ENCODE peak calls at places on chromosomes 16 and 17, in nine cellular contexts. R is GM23248; U is CD8-positive, alpha-beta memory T cell; J is heart right ventricle; Z is HCT116; N is heart left ventricle; C is cardiac muscle cell; E is right lobe of liver; G is GM12878. X is an unnamed sample.
A peak's percentile ranks its signal among the peaks of the same experiment; 100 is the strongest.

GRCh38 chr16:83746611-83747010 is 61.2 kb upstream of the HSBP1 start:
- DNase-seq in R (no peak), U (no peak), J (no peak), Z (no peak), N (no peak), C (no peak), E (no peak), G (no peak), X (no peak)

GRCh38 chr17:28528329-28529011 is 22.3 kb downstream of the FOXN1 start:
- DNase-seq in R (peak; percentile 79), U (no peak), J (no peak), Z (no peak), N (no peak), C (no peak), E (no peak), G (no peak), X (no peak)

GRCh38 chr17:40623419-40624217 is 24.0 kb downstream of the SMARCE1 start:
- DNase-seq in R (no peak), U (no peak), J (no peak), Z (no peak), N (no peak), C (no peak), E (no peak), G (no peak), X (no peak)

GRCh38 chr17:17712268-17712924 is 31.1 kb downstream of the RAI1 start:
- DNase-seq in R (peak; percentile 95), U (no peak), J (no peak), Z (no peak), N (no peak), C (peak; percentile 76), E (no peak), G (peak; percentile 68), X (no peak)

GRCh38 chr17:63445571-63446217 is 412 bp downstream of the CYB561 start:
- DNase-seq in R (peak; percentile 84), U (peak; percentile 82), J (no peak), Z (peak; percentile 58), N (no peak), C (peak; percentile 64), E (peak; percentile 55), G (no peak), X (peak; percentile 30)

GRCh38 chr17:82559779-82560642 is 40.5 kb downstream of the FOXK2 start:
- DNase-seq in R (no peak), U (no peak), J (no peak), Z (no peak), N (no peak), C (no peak), E (no peak), G (no peak), X (no peak)

GRCh38 chr16:13873835-13874438 is 46.0 kb upstream of the ERCC4 start:
- DNase-seq in R (peak; percentile 21), U (no peak), J (no peak), Z (peak; percentile 28), N (no peak), C (peak; percentile 49), E (no peak), G (no peak), X (no peak)

GRCh38 chr17:75826561-75827290 is 17.5 kb downstream of the UNC13D start:
- DNase-seq in R (no peak), U (no peak), J (no peak), Z (no peak), N (no peak), C (no peak), E (peak; percentile 15), G (no peak), X (no peak)

GRCh38 chr16:22787456-22788189 is 26.3 kb upstream of the HS3ST2 start:
- DNase-seq in R (peak; percentile 91), U (no peak), J (no peak), Z (no peak), N (no peak), C (no peak), E (no peak), G (no peak), X (no peak)

GRCh38 chr17:34619687-34620217 is 40.4 kb downstream of the TMEM132E start:
- DNase-seq in R (no peak), U (no peak), J (no peak), Z (no peak), N (no peak), C (no peak), E (no peak), G (no peak), X (no peak)

GRCh38 chr16:21300309-21301167 is 22.4 kb upstream of the CRYM start:
- DNase-seq in R (peak; percentile 100), U (no peak), J (peak; percentile 98), Z (peak; percentile 100), N (peak; percentile 93), C (peak; percentile 100), E (peak; percentile 88), G (peak; percentile 93), X (no peak)

GRCh38 chr17:75113798-75114551 is 4.2 kb downstream of the ARMC7 start:
- DNase-seq in R (peak; percentile 90), U (peak; percentile 92), J (peak; percentile 94), Z (peak; percentile 90), N (peak; percentile 91), C (peak; percentile 94), E (peak; percentile 83), G (no peak), X (peak; percentile 91)

GRCh38 chr17:78541488-78542237 is 35.5 kb downstream of the DNAH17 start:
- DNase-seq in R (peak; percentile 52), U (no peak), J (no peak), Z (peak; percentile 36), N (no peak), C (no peak), E (no peak), G (no peak), X (no peak)

GRCh38 chr17:38510424-38511125 is 82.3 kb downstream of the ARHGAP23 start:
- DNase-seq in R (no peak), U (no peak), J (no peak), Z (no peak), N (no peak), C (peak; percentile 50), E (no peak), G (no peak), X (no peak)
- H3K27ac ChIP-seq in R (no peak overlapping the region), U (no peak overlapping the region), J (no peak overlapping the region), Z (no peak overlapping the region), N (no peak overlapping the region), C (no peak overlapping the region), E (no peak overlapping the region), G (no peak overlapping the region), X (no peak overlapping the region)

GRCh38 chr16:17251496-17251895 is 219.3 kb downstream of the XYLT1 start:
- DNase-seq in R (no peak), U (no peak), J (no peak), Z (no peak), N (no peak), C (no peak), E (no peak), G (no peak), X (no peak)

GRCh38 chr16:17246577-17246885 is 224.2 kb downstream of the XYLT1 start:
- DNase-seq in R (no peak), U (no peak), J (no peak), Z (no peak), N (no peak), C (no peak), E (no peak), G (no peak), X (no peak)

GRCh38 chr16:17257426-17257825 is 213.3 kb downstream of the XYLT1 start:
- DNase-seq in R (no peak), U (no peak), J (no peak), Z (no peak), N (no peak), C (no peak), E (no peak), G (no peak), X (no peak)

GRCh38 chr16:17246974-17247718 is 223.6 kb downstream of the XYLT1 start:
- DNase-seq in R (no peak), U (no peak), J (no peak), Z (no peak), N (no peak), C (no peak), E (no peak), G (no peak), X (no peak)

DNA sequence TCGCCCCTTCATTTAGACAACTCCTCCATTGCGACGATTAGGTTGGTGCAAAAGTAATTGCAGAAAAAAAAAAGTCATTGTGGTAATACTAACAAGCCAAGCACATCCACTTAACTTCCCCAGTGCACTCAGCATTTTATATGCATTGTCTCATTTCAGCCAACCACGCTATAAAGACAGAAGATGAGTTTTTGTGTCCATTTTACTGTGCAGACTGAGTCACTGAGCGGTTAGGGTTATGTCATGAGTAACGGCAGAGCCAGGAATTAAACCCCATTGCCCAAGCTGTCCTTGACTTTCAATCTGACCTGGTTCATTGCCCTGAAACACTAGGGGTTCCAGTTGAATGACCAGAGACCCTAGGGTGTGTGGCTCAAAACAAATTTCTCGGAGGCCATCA is 218.7 kb downstream of the XYLT1 start:
- DNase-seq in R (peak; percentile 25), U (no peak), J (no peak), Z (no peak), N (no peak), C (no peak), E (no peak), G (no peak), X (no peak)
- H3K4me3 ChIP-seq in R (no peak overlapping the region), U (no peak overlapping the region), J (no peak overlapping the region), Z (no peak overlapping the region), N (no peak overlapping the region), C (no peak overlapping the region), E (no peak overlapping the region), G (no peak overlapping the region), X (no peak overlapping the region)

DNA sequence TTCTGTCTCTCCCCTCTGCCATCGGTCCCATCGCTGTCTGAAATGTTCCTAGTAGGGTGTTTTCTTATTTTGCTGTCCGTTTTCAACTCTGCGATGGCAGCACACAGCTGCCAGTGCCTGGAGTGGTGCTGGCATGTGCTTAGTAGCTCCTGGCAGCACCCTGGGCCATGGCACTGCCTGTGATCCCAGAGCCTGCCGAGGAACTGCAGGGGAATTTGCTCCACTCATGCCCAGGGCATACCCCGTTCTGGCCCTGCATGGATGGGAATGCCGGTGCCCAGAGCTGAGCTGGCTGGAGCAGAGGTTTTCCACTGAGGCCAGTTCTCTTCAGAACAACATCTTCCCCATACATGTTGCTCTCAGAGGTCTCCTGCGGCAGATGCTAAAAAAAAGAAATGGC is 43.1 kb downstream of the GPT2 start:
- DNase-seq in R (no peak), U (no peak), J (no peak), Z (no peak), N (peak; percentile 33), C (no peak), E (no peak), G (no peak), X (no peak)
- H3K27ac ChIP-seq in R (no peak overlapping the region), U (no peak overlapping the region), J (peak overlapping the region; percentile 12), Z (no peak overlapping the region), N (no peak overlapping the region), C (no peak overlapping the region), E (no peak overlapping the region), G (no peak overlapping the region), X (no peak overlapping the region)

DNA sequence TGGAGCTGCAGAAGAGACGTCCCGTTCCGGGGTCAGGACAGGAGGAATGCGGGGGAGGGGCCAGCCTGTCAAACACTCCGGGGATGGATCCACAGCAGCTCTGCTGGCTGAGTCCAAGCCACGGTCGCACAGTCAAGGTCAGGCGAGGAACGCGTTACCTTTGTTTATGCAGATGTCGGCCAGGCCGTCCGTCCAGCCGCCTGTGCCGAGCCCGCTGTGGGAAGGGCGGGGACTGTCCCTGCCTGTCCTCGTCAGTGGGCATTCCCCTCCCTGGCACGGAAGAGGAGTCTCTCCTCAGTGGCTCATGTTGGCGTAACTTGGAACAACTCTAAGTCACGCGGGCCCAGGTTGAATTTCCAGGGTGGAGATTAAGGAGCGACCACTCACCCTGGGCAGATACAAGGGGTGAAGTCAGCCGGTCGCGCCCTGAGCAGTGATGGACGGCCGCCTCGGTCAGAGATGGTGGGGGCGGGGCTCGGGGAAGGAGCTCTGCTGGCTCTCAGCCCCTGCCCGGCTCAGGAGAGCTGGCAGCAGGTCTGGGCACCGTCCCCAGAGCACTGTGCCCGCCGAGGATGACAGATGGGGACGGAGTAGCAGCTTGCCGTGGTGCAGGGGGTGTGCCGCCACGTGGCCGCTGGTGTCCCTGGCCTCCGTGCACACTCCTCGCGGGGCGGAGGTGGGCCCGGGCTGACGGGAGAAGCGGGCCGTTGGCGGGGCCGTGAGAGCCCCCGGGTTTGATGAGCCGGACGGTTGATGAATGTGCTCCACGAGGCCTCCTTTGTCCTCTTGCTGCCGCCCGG is 7.3 kb downstream of the CACNA1H start:
- DNase-seq in R (no peak), U (no peak), J (peak; percentile 47), Z (no peak), N (peak; percentile 65), C (no peak), E (peak; percentile 76), G (no peak), X (no peak)
- H3K4me3 ChIP-seq in R (no peak overlapping the region), U (no peak overlapping the region), J (peak overlapping the region; percentile 26), Z (no peak overlapping the region), N (no peak overlapping the region), C (no peak overlapping the region), E (peak overlapping the region; percentile 16), G (no peak overlapping the region), X (no peak overlapping the region)